ENCODE peak calls at places on chromosomes 5 and 9, in four cellular contexts. One of them, this sample, is unnamed.
A peak's percentile ranks its signal among the peaks of the same experiment; 100 is the strongest.

GRCh38 chr9:127770905-127771569 is 7.4 kb downstream of the SH2D3C start:
- DNase-seq in cardiac muscle cell: peak; percentile 100
- DNase-seq in K562: peak; percentile 97
- DNase-seq in upper lobe of right lung: peak; percentile 100
- DNase-seq in this sample: peak; percentile 100

GRCh38 chr9:89750117-89750551 is 145.3 kb downstream of the GADD45G start:
- DNase-seq in upper lobe of right lung: no peak
- DNase-seq in cardiac muscle cell: peak; percentile 47
- DNase-seq in K562: no peak
- DNase-seq in this sample: peak; percentile 82

GRCh38 chr9:99622679-99623078 is 199.0 kb upstream of the NR4A3 start:
- DNase-seq in K562: no peak
- DNase-seq in cardiac muscle cell: no peak
- DNase-seq in upper lobe of right lung: no peak
- DNase-seq in this sample: no peak

GRCh38 chr9:16105576-16105975 is 552.7 kb downstream of the CCDC171 start:
- DNase-seq in K562: no peak
- DNase-seq in upper lobe of right lung: no peak
- DNase-seq in cardiac muscle cell: peak; percentile 53
- DNase-seq in this sample: no peak

GRCh38 chr5:67152400-67152799 is 44.2 kb downstream of the CD180 start:
- DNase-seq in cardiac muscle cell: no peak
- DNase-seq in upper lobe of right lung: no peak
- DNase-seq in K562: no peak
- DNase-seq in this sample: no peak

GRCh38 chr9:82354260-82354659 is 365.7 kb downstream of the SPATA31D1 start:
- DNase-seq in K562: no peak
- DNase-seq in upper lobe of right lung: no peak
- DNase-seq in cardiac muscle cell: peak; percentile 29
- DNase-seq in this sample: no peak

GRCh38 chr5:106172681-106173532 is 1497.8 kb downstream of the EFNA5 start:
- DNase-seq in K562: no peak
- DNase-seq in cardiac muscle cell: peak; percentile 25
- DNase-seq in upper lobe of right lung: no peak
- DNase-seq in this sample: no peak

GRCh38 chr9:4801156-4801555 is 8.4 kb downstream of the RCL1 start:
- DNase-seq in upper lobe of right lung: no peak
- DNase-seq in cardiac muscle cell: no peak
- DNase-seq in K562: no peak
- DNase-seq in this sample: no peak

GRCh38 chr5:13350754-13351153 is 593.7 kb downstream of the DNAH5 start:
- DNase-seq in upper lobe of right lung: no peak
- DNase-seq in K562: no peak
- DNase-seq in cardiac muscle cell: no peak
- DNase-seq in this sample: no peak

GRCh38 chr5:129830288-129830687 is 74.0 kb upstream of the CHSY3 start:
- DNase-seq in upper lobe of right lung: no peak
- DNase-seq in K562: no peak
- DNase-seq in cardiac muscle cell: no peak
- DNase-seq in this sample: no peak

GRCh38 chr9:6243746-6244145 is 28.1 kb downstream of the IL33 start:
- DNase-seq in cardiac muscle cell: no peak
- DNase-seq in upper lobe of right lung: no peak
- DNase-seq in K562: no peak
- DNase-seq in this sample: no peak

GRCh38 chr5:32100230-32100629 is 73.9 kb downstream of the GOLPH3 start:
- DNase-seq in K562: no peak
- DNase-seq in cardiac muscle cell: peak; percentile 16
- DNase-seq in upper lobe of right lung: no peak
- DNase-seq in this sample: peak; percentile 36

GRCh38 chr9:5817776-5818336 is 15.1 kb downstream of the ERMP1 start:
- DNase-seq in upper lobe of right lung: no peak
- DNase-seq in cardiac muscle cell: peak; percentile 41
- DNase-seq in K562: no peak
- DNase-seq in this sample: no peak

GRCh38 chr5:135559342-135559741 is 19.4 kb downstream of the CXCL14 start:
- DNase-seq in K562: peak; percentile 67
- DNase-seq in cardiac muscle cell: no peak
- DNase-seq in upper lobe of right lung: no peak
- DNase-seq in this sample: peak; percentile 74

GRCh38 chr9:83937861-83938455 is 16.7 kb upstream of the KIF27 start:
- DNase-seq in cardiac muscle cell: peak; percentile 77
- DNase-seq in upper lobe of right lung: no peak
- DNase-seq in K562: peak; percentile 54
- DNase-seq in this sample: peak; percentile 16

GRCh38 chr5:7878381-7878873 is 9.5 kb downstream of the MTRR start:
- DNase-seq in upper lobe of right lung: no peak
- DNase-seq in cardiac muscle cell: peak; percentile 62
- DNase-seq in K562: no peak
- DNase-seq in this sample: no peak

GRCh38 chr5:18305288-18305899 is 671.1 kb downstream of the TAF11L14 start:
- DNase-seq in K562: peak; percentile 15
- DNase-seq in cardiac muscle cell: peak; percentile 45
- DNase-seq in upper lobe of right lung: no peak
- DNase-seq in this sample: peak; percentile 33

GRCh38 chr9:128715436-128715750 is 8.5 kb downstream of the ZDHHC12 start:
- DNase-seq in cardiac muscle cell: no peak
- DNase-seq in K562: no peak
- DNase-seq in upper lobe of right lung: no peak
- DNase-seq in this sample: no peak

GRCh38 chr9:128555180-128555721 is 2.9 kb downstream of the SPTAN1 start:
- DNase-seq in upper lobe of right lung: no peak
- DNase-seq in K562: no peak
- DNase-seq in cardiac muscle cell: peak; percentile 84
- DNase-seq in this sample: no peak

DNA sequence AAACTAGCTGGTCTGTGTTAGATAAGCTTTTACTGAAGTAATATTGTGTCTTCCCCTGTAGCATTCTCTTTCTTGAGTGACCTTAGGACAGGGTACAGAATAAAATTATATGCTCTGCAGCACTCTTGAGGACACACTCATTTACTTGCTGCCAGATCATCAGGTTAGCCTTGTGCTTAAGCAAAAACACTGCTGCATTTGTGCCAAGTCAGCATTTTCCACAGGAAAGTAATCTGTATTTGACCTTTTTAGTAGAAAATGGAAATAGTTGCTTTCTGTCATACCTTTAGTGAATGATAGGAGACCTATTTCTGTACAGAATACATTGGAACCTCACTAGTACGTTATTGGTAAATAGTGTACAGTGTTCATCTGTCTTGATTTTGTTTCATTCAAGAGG is 54.2 kb downstream of the LMNB1 start:
- DNase-seq in upper lobe of right lung: no peak
- DNase-seq in K562: no peak
- DNase-seq in cardiac muscle cell: no peak
- DNase-seq in this sample: no peak
- H3K4me1 ChIP-seq in upper lobe of right lung: no peaks in the 10 kb centered on the region
- H3K4me1 ChIP-seq in K562: no peaks in the 10 kb centered on the region
- H3K4me1 ChIP-seq in cardiac muscle cell: no peaks in the 10 kb centered on the region
- H3K4me1 ChIP-seq in this sample: no peaks in the 10 kb centered on the region

GRCh38 chr9:788777-789176 is 52.7 kb upstream of the DMRT1 start:
- DNase-seq in upper lobe of right lung: no peak
- DNase-seq in cardiac muscle cell: no peak
- DNase-seq in K562: no peak
- DNase-seq in this sample: no peak

GRCh38 chr9:784916-785315 is 56.6 kb upstream of the DMRT1 start:
- DNase-seq in K562: no peak
- DNase-seq in upper lobe of right lung: no peak
- DNase-seq in cardiac muscle cell: no peak
- DNase-seq in this sample: no peak

GRCh38 chr9:786405-786804 is 55.1 kb upstream of the DMRT1 start:
- DNase-seq in K562: no peak
- DNase-seq in cardiac muscle cell: no peak
- DNase-seq in upper lobe of right lung: no peak
- DNase-seq in this sample: no peak

GRCh38 chr9:784202-784601 is 57.3 kb upstream of the DMRT1 start:
- DNase-seq in cardiac muscle cell: no peak
- DNase-seq in K562: no peak
- DNase-seq in upper lobe of right lung: no peak
- DNase-seq in this sample: no peak

DNA sequence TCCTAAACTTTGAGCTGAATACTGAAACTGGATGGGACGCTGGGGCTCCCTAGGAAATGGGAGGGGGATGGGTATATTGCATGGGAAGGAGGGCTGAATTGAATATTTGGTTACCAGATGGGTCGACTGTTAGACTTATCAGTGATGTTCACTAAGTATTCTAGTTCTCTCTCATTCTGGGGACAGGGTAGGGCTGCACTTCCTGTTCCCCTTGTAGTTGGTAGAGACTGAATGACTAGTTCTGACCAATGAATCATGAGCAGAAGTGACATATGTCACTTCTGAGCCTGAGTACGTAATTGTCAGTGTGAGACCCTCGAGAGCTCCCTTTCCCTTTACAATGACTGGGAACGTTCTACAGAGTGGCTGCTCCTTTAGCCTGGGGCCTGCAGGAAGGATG is 55.5 kb upstream of the DMRT1 start:
- DNase-seq in upper lobe of right lung: no peak
- DNase-seq in K562: no peak
- DNase-seq in cardiac muscle cell: no peak
- DNase-seq in this sample: no peak
- TF ChIP-seq CTCF in upper lobe of right lung: no peak
- TF ChIP-seq CTCF in K562: no peak
- TF ChIP-seq CTCF in cardiac muscle cell: no peak
- TF ChIP-seq CTCF in this sample: no peak

DNA sequence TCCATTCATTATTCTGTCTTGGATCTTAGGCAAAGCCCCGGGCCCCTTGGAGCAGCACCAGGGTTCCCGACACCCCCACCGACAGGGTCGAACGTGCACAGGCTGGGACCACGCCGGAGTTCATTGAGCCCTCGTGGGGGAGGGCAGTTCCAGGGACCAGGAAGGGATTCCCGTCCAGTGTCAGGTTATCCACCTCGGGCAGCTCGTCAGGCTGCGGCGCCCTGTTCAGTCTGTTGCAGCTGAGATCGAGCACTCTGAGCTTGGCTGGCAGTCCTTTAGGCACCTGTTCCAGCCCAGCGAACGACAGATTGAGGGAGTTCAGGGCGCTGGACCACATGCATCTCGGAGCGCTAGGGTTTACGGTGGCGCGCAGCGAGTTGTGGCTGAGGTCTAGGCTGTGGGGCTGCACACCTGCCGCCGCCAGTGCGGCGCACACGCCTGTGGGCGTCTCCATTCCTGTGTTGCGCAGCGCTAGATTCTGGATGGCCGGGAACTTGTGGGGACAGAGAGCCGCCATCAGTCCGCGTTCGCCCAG is 1.1 kb downstream of the CD14 start:
- DNase-seq in cardiac muscle cell: no peak
- DNase-seq in K562: no peak
- DNase-seq in upper lobe of right lung: no peak
- DNase-seq in this sample: no peak
- H3K4me1 ChIP-seq in cardiac muscle cell: no peaks in the 10 kb centered on the region
- H3K4me1 ChIP-seq in K562: no peaks in the 10 kb centered on the region
- H3K4me1 ChIP-seq in upper lobe of right lung: peaks cover 24% of the 10 kb centered on the region
- H3K4me1 ChIP-seq in this sample: peaks cover 5% of the 10 kb centered on the region

GRCh38 chr5:56840597-56840996 is 25.2 kb downstream of the MAP3K1 start:
- DNase-seq in K562: no peak
- DNase-seq in upper lobe of right lung: no peak
- DNase-seq in cardiac muscle cell: no peak
- DNase-seq in this sample: no peak
- TF ChIP-seq CTCF in K562: no peak
- TF ChIP-seq CTCF in upper lobe of right lung: no peak
- TF ChIP-seq CTCF in cardiac muscle cell: no peak
- TF ChIP-seq CTCF in this sample: no peak